ENCODE peak calls at places on chromosomes 7 and 10, in eight cellular contexts. One of them, this sample, is unnamed.

GRCh38 chr10:92800122-92800521 is 48.2 kb upstream of the EXOC6 start:
- DNase-seq in K562: no peak
- DNase-seq in brain microvascular endothelial cell: no peak
- DNase-seq in AG09319: no peak
- DNase-seq in IMR-90: no peak
- DNase-seq in NB4: no peak
- DNase-seq in bronchial epithelial cell: no peak
- DNase-seq in choroid plexus epithelial cell: no peak
- DNase-seq in this sample: no peak

GRCh38 chr7:45092100-45092930 is 3.5 kb upstream of the NACAD start:
- DNase-seq in AG09319: no peak
- DNase-seq in choroid plexus epithelial cell: no peak
- DNase-seq in brain microvascular endothelial cell: no peak
- DNase-seq in NB4: no peak
- DNase-seq in bronchial epithelial cell: peak
- DNase-seq in IMR-90: peak
- DNase-seq in K562: no peak
- DNase-seq in this sample: peak

GRCh38 chr7:5348134-5349004 is 65.6 kb downstream of the SLC29A4 start:
- DNase-seq in bronchial epithelial cell: no peak
- DNase-seq in IMR-90: no peak
- DNase-seq in brain microvascular endothelial cell: no peak
- DNase-seq in AG09319: no peak
- DNase-seq in K562: no peak
- DNase-seq in choroid plexus epithelial cell: no peak
- DNase-seq in NB4: no peak
- DNase-seq in this sample: no peak

GRCh38 chr10:97028126-97028831 is 157.5 kb downstream of the SLIT1 start:
- DNase-seq in IMR-90: peak
- DNase-seq in brain microvascular endothelial cell: peak
- DNase-seq in bronchial epithelial cell: peak
- DNase-seq in NB4: no peak
- DNase-seq in AG09319: no peak
- DNase-seq in K562: no peak
- DNase-seq in choroid plexus epithelial cell: peak
- DNase-seq in this sample: no peak

GRCh38 chr10:78914502-78915330 is 154.1 kb upstream of the ZMIZ1 start:
- DNase-seq in IMR-90: no peak
- DNase-seq in NB4: no peak
- DNase-seq in AG09319: no peak
- DNase-seq in bronchial epithelial cell: no peak
- DNase-seq in choroid plexus epithelial cell: peak
- DNase-seq in K562: no peak
- DNase-seq in brain microvascular endothelial cell: no peak
- DNase-seq in this sample: no peak

GRCh38 chr7:78953726-78954363 is 499.6 kb downstream of the MAGI2 start:
- DNase-seq in IMR-90: peak
- DNase-seq in AG09319: no peak
- DNase-seq in K562: no peak
- DNase-seq in choroid plexus epithelial cell: no peak
- DNase-seq in brain microvascular endothelial cell: no peak
- DNase-seq in bronchial epithelial cell: no peak
- DNase-seq in NB4: no peak
- DNase-seq in this sample: no peak

GRCh38 chr10:74991435-74991834 is 120.0 kb upstream of the SAMD8 start:
- DNase-seq in K562: peak
- DNase-seq in NB4: peak
- DNase-seq in choroid plexus epithelial cell: peak
- DNase-seq in AG09319: no peak
- DNase-seq in IMR-90: no peak
- DNase-seq in bronchial epithelial cell: peak
- DNase-seq in brain microvascular endothelial cell: no peak
- DNase-seq in this sample: peak

GRCh38 chr10:44865289-44865671 is 45.9 kb upstream of the TMEM72 start:
- DNase-seq in NB4: peak
- DNase-seq in choroid plexus epithelial cell: no peak
- DNase-seq in K562: no peak
- DNase-seq in AG09319: no peak
- DNase-seq in IMR-90: no peak
- DNase-seq in bronchial epithelial cell: no peak
- DNase-seq in brain microvascular endothelial cell: no peak
- DNase-seq in this sample: no peak

GRCh38 chr7:121138262-121138933 is 149.9 kb downstream of the CPED1 start:
- DNase-seq in IMR-90: no peak
- DNase-seq in brain microvascular endothelial cell: no peak
- DNase-seq in NB4: no peak
- DNase-seq in choroid plexus epithelial cell: peak
- DNase-seq in K562: no peak
- DNase-seq in AG09319: no peak
- DNase-seq in bronchial epithelial cell: peak
- DNase-seq in this sample: peak

GRCh38 chr7:34662058-34662457 is 4.0 kb downstream of the NPSR1 start:
- DNase-seq in brain microvascular endothelial cell: no peak
- DNase-seq in choroid plexus epithelial cell: no peak
- DNase-seq in AG09319: no peak
- DNase-seq in K562: no peak
- DNase-seq in bronchial epithelial cell: no peak
- DNase-seq in IMR-90: no peak
- DNase-seq in NB4: no peak
- DNase-seq in this sample: no peak

GRCh38 chr7:138161600-138162081 is 85.4 kb downstream of the AKR1D1 start:
- DNase-seq in K562: peak
- DNase-seq in bronchial epithelial cell: peak
- DNase-seq in AG09319: peak
- DNase-seq in NB4: peak
- DNase-seq in brain microvascular endothelial cell: peak
- DNase-seq in IMR-90: peak
- DNase-seq in choroid plexus epithelial cell: peak
- DNase-seq in this sample: peak

GRCh38 chr7:26614503-26614902 is 249.9 kb downstream of the SKAP2 start:
- DNase-seq in K562: no peak
- DNase-seq in AG09319: no peak
- DNase-seq in bronchial epithelial cell: no peak
- DNase-seq in NB4: no peak
- DNase-seq in brain microvascular endothelial cell: no peak
- DNase-seq in IMR-90: no peak
- DNase-seq in choroid plexus epithelial cell: no peak
- DNase-seq in this sample: no peak

GRCh38 chr10:133401500-133401899 is 7.5 kb downstream of the MTG1 start:
- DNase-seq in choroid plexus epithelial cell: no peak
- DNase-seq in brain microvascular endothelial cell: no peak
- DNase-seq in NB4: no peak
- DNase-seq in K562: no peak
- DNase-seq in bronchial epithelial cell: no peak
- DNase-seq in AG09319: no peak
- DNase-seq in IMR-90: no peak
- DNase-seq in this sample: no peak

GRCh38 chr7:151091431-151091830 is 5.2 kb downstream of the AGAP3 start:
- DNase-seq in IMR-90: no peak
- DNase-seq in K562: peak
- DNase-seq in bronchial epithelial cell: no peak
- DNase-seq in choroid plexus epithelial cell: peak
- DNase-seq in AG09319: no peak
- DNase-seq in brain microvascular endothelial cell: no peak
- DNase-seq in NB4: peak
- DNase-seq in this sample: peak

GRCh38 chr10:5553400-5554170 is 28.8 kb downstream of the CALML3 start:
- DNase-seq in NB4: no peak
- DNase-seq in bronchial epithelial cell: no peak
- DNase-seq in AG09319: no peak
- DNase-seq in choroid plexus epithelial cell: no peak
- DNase-seq in brain microvascular endothelial cell: no peak
- DNase-seq in IMR-90: no peak
- DNase-seq in K562: no peak
- DNase-seq in this sample: no peak

GRCh38 chr10:24642921-24643678 is 80.6 kb downstream of the ARHGAP21 start:
- DNase-seq in AG09319: peak
- DNase-seq in brain microvascular endothelial cell: peak
- DNase-seq in choroid plexus epithelial cell: peak
- DNase-seq in bronchial epithelial cell: peak
- DNase-seq in NB4: peak
- DNase-seq in K562: peak
- DNase-seq in IMR-90: peak
- DNase-seq in this sample: peak

GRCh38 chr7:77415822-77416620 is at the start of gene GSAP:
- DNase-seq in K562: peak
- DNase-seq in AG09319: no peak
- DNase-seq in bronchial epithelial cell: no peak
- DNase-seq in brain microvascular endothelial cell: no peak
- DNase-seq in choroid plexus epithelial cell: no peak
- DNase-seq in NB4: peak
- DNase-seq in IMR-90: no peak
- DNase-seq in this sample: peak

GRCh38 chr10:110498982-110499795 is 1.5 kb downstream of the DUSP5 start:
- DNase-seq in bronchial epithelial cell: peak
- DNase-seq in brain microvascular endothelial cell: no peak
- DNase-seq in NB4: peak
- DNase-seq in AG09319: no peak
- DNase-seq in choroid plexus epithelial cell: peak
- DNase-seq in K562: no peak
- DNase-seq in IMR-90: peak
- DNase-seq in this sample: peak

GRCh38 chr10:102545997-102546396 is 42.2 kb downstream of the SUFU start:
- DNase-seq in AG09319: no peak
- DNase-seq in NB4: no peak
- DNase-seq in bronchial epithelial cell: no peak
- DNase-seq in IMR-90: no peak
- DNase-seq in choroid plexus epithelial cell: no peak
- DNase-seq in K562: no peak
- DNase-seq in brain microvascular endothelial cell: no peak
- DNase-seq in this sample: no peak

GRCh38 chr10:128626397-128627060 is 500.3 kb upstream of the MKI67 start:
- DNase-seq in choroid plexus epithelial cell: no peak
- DNase-seq in NB4: no peak
- DNase-seq in bronchial epithelial cell: no peak
- DNase-seq in brain microvascular endothelial cell: no peak
- DNase-seq in K562: no peak
- DNase-seq in IMR-90: no peak
- DNase-seq in AG09319: no peak
- DNase-seq in this sample: peak

GRCh38 chr10:31707578-31708411 is 220.8 kb downstream of the ARHGAP12 start:
- DNase-seq in choroid plexus epithelial cell: peak
- DNase-seq in bronchial epithelial cell: peak
- DNase-seq in AG09319: peak
- DNase-seq in NB4: peak
- DNase-seq in brain microvascular endothelial cell: peak
- DNase-seq in IMR-90: peak
- DNase-seq in K562: no peak
- DNase-seq in this sample: peak

GRCh38 chr7:15594461-15594860 is 32.6 kb upstream of the AGMO start:
- DNase-seq in K562: no peak
- DNase-seq in IMR-90: no peak
- DNase-seq in bronchial epithelial cell: peak
- DNase-seq in AG09319: no peak
- DNase-seq in choroid plexus epithelial cell: no peak
- DNase-seq in NB4: no peak
- DNase-seq in brain microvascular endothelial cell: no peak
- DNase-seq in this sample: no peak

GRCh38 chr7:117951711-117952280 is 78.6 kb upstream of the CTTNBP2 start:
- DNase-seq in IMR-90: no peak
- DNase-seq in brain microvascular endothelial cell: no peak
- DNase-seq in NB4: no peak
- DNase-seq in bronchial epithelial cell: peak
- DNase-seq in choroid plexus epithelial cell: peak
- DNase-seq in AG09319: no peak
- DNase-seq in K562: no peak
- DNase-seq in this sample: peak

GRCh38 chr7:13009517-13009916 is 322.1 kb downstream of the ARL4A start:
- DNase-seq in K562: no peak
- DNase-seq in NB4: no peak
- DNase-seq in IMR-90: no peak
- DNase-seq in AG09319: no peak
- DNase-seq in bronchial epithelial cell: no peak
- DNase-seq in brain microvascular endothelial cell: no peak
- DNase-seq in choroid plexus epithelial cell: no peak
- DNase-seq in this sample: no peak

GRCh38 chr10:98852686-98853085 is 383.0 kb downstream of the HPSE2 start:
- DNase-seq in IMR-90: peak
- DNase-seq in choroid plexus epithelial cell: no peak
- DNase-seq in NB4: peak
- DNase-seq in AG09319: no peak
- DNase-seq in brain microvascular endothelial cell: no peak
- DNase-seq in bronchial epithelial cell: no peak
- DNase-seq in K562: peak
- DNase-seq in this sample: no peak
- TF ChIP-seq CTCF in IMR-90: no peak
- TF ChIP-seq CTCF in choroid plexus epithelial cell: no peak
- TF ChIP-seq CTCF in NB4: no peak
- TF ChIP-seq CTCF in AG09319: no peak
- TF ChIP-seq CTCF in brain microvascular endothelial cell: no peak
- TF ChIP-seq CTCF in bronchial epithelial cell: no peak
- TF ChIP-seq CTCF in K562: no peak
- TF ChIP-seq CTCF in this sample: no peak

GRCh38 chr10:21171197-21171935 is 274.3 kb upstream of the NEBL start:
- DNase-seq in bronchial epithelial cell: no peak
- DNase-seq in K562: peak
- DNase-seq in choroid plexus epithelial cell: peak
- DNase-seq in brain microvascular endothelial cell: no peak
- DNase-seq in NB4: no peak
- DNase-seq in AG09319: no peak
- DNase-seq in IMR-90: no peak
- DNase-seq in this sample: no peak
- TF ChIP-seq CTCF in bronchial epithelial cell: peak
- TF ChIP-seq CTCF in K562: peak
- TF ChIP-seq CTCF in choroid plexus epithelial cell: peak
- TF ChIP-seq CTCF in brain microvascular endothelial cell: peak
- TF ChIP-seq CTCF in NB4: no peak
- TF ChIP-seq CTCF in AG09319: no peak
- TF ChIP-seq CTCF in IMR-90: no peak
- TF ChIP-seq CTCF in this sample: peak

DNA sequence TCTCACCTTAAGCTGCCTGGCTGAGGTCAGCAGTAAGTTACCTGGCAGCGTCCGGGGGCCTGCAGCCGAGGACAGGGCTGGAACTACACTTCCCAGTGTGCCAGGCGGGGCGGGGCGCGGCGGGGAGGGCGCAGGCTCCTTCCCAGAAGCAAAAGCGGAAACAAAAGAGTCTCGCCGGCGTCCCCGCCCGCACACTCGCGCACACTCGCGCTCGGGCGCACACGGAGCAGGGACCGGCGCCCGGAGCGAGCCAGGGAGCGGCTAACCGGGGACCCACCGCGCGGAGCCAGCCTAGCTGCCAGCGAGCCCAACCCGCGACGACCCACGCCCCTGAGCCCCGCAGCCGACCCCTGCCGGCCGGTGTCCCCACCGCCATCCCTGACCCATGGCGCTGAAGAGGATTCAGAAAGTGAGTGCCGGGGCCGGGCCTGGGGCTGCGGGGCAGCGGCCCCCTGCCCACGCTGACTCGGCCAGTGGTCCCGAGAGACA is at the start of gene UBE2D1:
- DNase-seq in choroid plexus epithelial cell: peak
- DNase-seq in brain microvascular endothelial cell: peak
- DNase-seq in IMR-90: peak
- DNase-seq in K562: peak
- DNase-seq in AG09319: peak
- DNase-seq in bronchial epithelial cell: peak
- DNase-seq in NB4: peak
- DNase-seq in this sample: peak
- TF ChIP-seq CTCF in choroid plexus epithelial cell: peak
- TF ChIP-seq CTCF in brain microvascular endothelial cell: peak
- TF ChIP-seq CTCF in IMR-90: peak
- TF ChIP-seq CTCF in K562: peak
- TF ChIP-seq CTCF in AG09319: no peak
- TF ChIP-seq CTCF in bronchial epithelial cell: no peak
- TF ChIP-seq CTCF in NB4: no peak
- TF ChIP-seq CTCF in this sample: peak

GRCh38 chr10:49512121-49512809 is 26.7 kb downstream of the ERCC6 start:
- DNase-seq in IMR-90: peak
- DNase-seq in AG09319: no peak
- DNase-seq in bronchial epithelial cell: peak
- DNase-seq in choroid plexus epithelial cell: peak
- DNase-seq in NB4: peak
- DNase-seq in brain microvascular endothelial cell: no peak
- DNase-seq in K562: peak
- DNase-seq in this sample: peak
- TF ChIP-seq CTCF in IMR-90: peak
- TF ChIP-seq CTCF in AG09319: peak
- TF ChIP-seq CTCF in bronchial epithelial cell: peak
- TF ChIP-seq CTCF in choroid plexus epithelial cell: peak
- TF ChIP-seq CTCF in NB4: peak
- TF ChIP-seq CTCF in brain microvascular endothelial cell: peak
- TF ChIP-seq CTCF in K562: peak
- TF ChIP-seq CTCF in this sample: peak